ENCODE peak calls at places on chromosome X, in eight cellular contexts. One of them, this sample, is unnamed.

GRCh38 chrX:15143050-15143824 is 126.6 kb downstream of the ASB9 start:
- DNase-seq in activated gamma-delta T cell treated with anti-CD3 and anti-CD28 coated beads, Interleukin-2, amount 50 U/mL, for 16 hours: peak
- DNase-seq in CD8-positive, alpha-beta memory T cell: peak
- DNase-seq in left ventricle myocardium inferior: peak
- DNase-seq in iris pigment epithelial cell: peak
- DNase-seq in stimulated activated naive CD4-positive, alpha-beta T cell: peak
- DNase-seq in GOT3: no peak
- DNase-seq in endothelial cell: peak
- DNase-seq in this sample: peak

GRCh38 chrX:136176399-136176825 is 29.1 kb downstream of the FHL1 start:
- DNase-seq in activated gamma-delta T cell treated with anti-CD3 and anti-CD28 coated beads, Interleukin-2, amount 50 U/mL, for 16 hours: no peak
- DNase-seq in CD8-positive, alpha-beta memory T cell: no peak
- DNase-seq in left ventricle myocardium inferior: no peak
- DNase-seq in iris pigment epithelial cell: peak
- DNase-seq in stimulated activated naive CD4-positive, alpha-beta T cell: no peak
- DNase-seq in GOT3: peak
- DNase-seq in endothelial cell: no peak
- DNase-seq in this sample: no peak

GRCh38 chrX:49155243-49155899 is 7.2 kb upstream of the MAGIX start:
- DNase-seq in activated gamma-delta T cell treated with anti-CD3 and anti-CD28 coated beads, Interleukin-2, amount 50 U/mL, for 16 hours: no peak
- DNase-seq in CD8-positive, alpha-beta memory T cell: no peak
- DNase-seq in left ventricle myocardium inferior: no peak
- DNase-seq in iris pigment epithelial cell: peak
- DNase-seq in stimulated activated naive CD4-positive, alpha-beta T cell: peak
- DNase-seq in GOT3: no peak
- DNase-seq in endothelial cell: no peak
- DNase-seq in this sample: peak

GRCh38 chrX:72020788-72021187 is 110.1 kb downstream of the NHSL2 start:
- DNase-seq in activated gamma-delta T cell treated with anti-CD3 and anti-CD28 coated beads, Interleukin-2, amount 50 U/mL, for 16 hours: no peak
- DNase-seq in CD8-positive, alpha-beta memory T cell: no peak
- DNase-seq in left ventricle myocardium inferior: no peak
- DNase-seq in iris pigment epithelial cell: no peak
- DNase-seq in stimulated activated naive CD4-positive, alpha-beta T cell: no peak
- DNase-seq in GOT3: no peak
- DNase-seq in endothelial cell: no peak
- DNase-seq in this sample: no peak

GRCh38 chrX:119672252-119672825 is 20.6 kb downstream of the SEPTIN6 start:
- DNase-seq in activated gamma-delta T cell treated with anti-CD3 and anti-CD28 coated beads, Interleukin-2, amount 50 U/mL, for 16 hours: no peak
- DNase-seq in CD8-positive, alpha-beta memory T cell: no peak
- DNase-seq in left ventricle myocardium inferior: no peak
- DNase-seq in iris pigment epithelial cell: peak
- DNase-seq in stimulated activated naive CD4-positive, alpha-beta T cell: no peak
- DNase-seq in GOT3: no peak
- DNase-seq in endothelial cell: no peak
- DNase-seq in this sample: no peak

GRCh38 chrX:119455264-119455663 is 13.0 kb upstream of the SLC25A5 start:
- DNase-seq in activated gamma-delta T cell treated with anti-CD3 and anti-CD28 coated beads, Interleukin-2, amount 50 U/mL, for 16 hours: no peak
- DNase-seq in CD8-positive, alpha-beta memory T cell: no peak
- DNase-seq in left ventricle myocardium inferior: no peak
- DNase-seq in iris pigment epithelial cell: peak
- DNase-seq in stimulated activated naive CD4-positive, alpha-beta T cell: no peak
- DNase-seq in GOT3: no peak
- DNase-seq in endothelial cell: no peak
- DNase-seq in this sample: no peak

GRCh38 chrX:153342762-153343558 is 9.0 kb downstream of the ZNF275 start:
- DNase-seq in activated gamma-delta T cell treated with anti-CD3 and anti-CD28 coated beads, Interleukin-2, amount 50 U/mL, for 16 hours: no peak
- DNase-seq in CD8-positive, alpha-beta memory T cell: no peak
- DNase-seq in left ventricle myocardium inferior: no peak
- DNase-seq in iris pigment epithelial cell: no peak
- DNase-seq in stimulated activated naive CD4-positive, alpha-beta T cell: no peak
- DNase-seq in GOT3: no peak
- DNase-seq in endothelial cell: no peak
- DNase-seq in this sample: no peak

GRCh38 chrX:115233497-115234219 is at the start of gene LRCH2:
- DNase-seq in activated gamma-delta T cell treated with anti-CD3 and anti-CD28 coated beads, Interleukin-2, amount 50 U/mL, for 16 hours: no peak
- DNase-seq in CD8-positive, alpha-beta memory T cell: no peak
- DNase-seq in left ventricle myocardium inferior: peak
- DNase-seq in iris pigment epithelial cell: no peak
- DNase-seq in stimulated activated naive CD4-positive, alpha-beta T cell: no peak
- DNase-seq in GOT3: no peak
- DNase-seq in endothelial cell: peak
- DNase-seq in this sample: no peak

GRCh38 chrX:34879361-34879760 is 63.2 kb upstream of the FAM47B start:
- DNase-seq in activated gamma-delta T cell treated with anti-CD3 and anti-CD28 coated beads, Interleukin-2, amount 50 U/mL, for 16 hours: no peak
- DNase-seq in CD8-positive, alpha-beta memory T cell: no peak
- DNase-seq in left ventricle myocardium inferior: no peak
- DNase-seq in iris pigment epithelial cell: peak
- DNase-seq in stimulated activated naive CD4-positive, alpha-beta T cell: no peak
- DNase-seq in GOT3: no peak
- DNase-seq in endothelial cell: no peak
- DNase-seq in this sample: no peak

GRCh38 chrX:13747836-13748235 is 13.3 kb downstream of the OFD1 start:
- DNase-seq in activated gamma-delta T cell treated with anti-CD3 and anti-CD28 coated beads, Interleukin-2, amount 50 U/mL, for 16 hours: no peak
- DNase-seq in CD8-positive, alpha-beta memory T cell: peak
- DNase-seq in left ventricle myocardium inferior: peak
- DNase-seq in iris pigment epithelial cell: peak
- DNase-seq in stimulated activated naive CD4-positive, alpha-beta T cell: no peak
- DNase-seq in GOT3: no peak
- DNase-seq in endothelial cell: peak
- DNase-seq in this sample: peak

GRCh38 chrX:989959-990510 is 222.4 kb downstream of the CRLF2 start:
- DNase-seq in activated gamma-delta T cell treated with anti-CD3 and anti-CD28 coated beads, Interleukin-2, amount 50 U/mL, for 16 hours: peak
- DNase-seq in CD8-positive, alpha-beta memory T cell: peak
- DNase-seq in left ventricle myocardium inferior: peak
- DNase-seq in iris pigment epithelial cell: peak
- DNase-seq in stimulated activated naive CD4-positive, alpha-beta T cell: peak
- DNase-seq in GOT3: peak
- DNase-seq in endothelial cell: no peak
- DNase-seq in this sample: no peak